ENCODE peak calls at places on chromosomes 12 and 14, in five cellular contexts. A, F, Y, I and R are unnamed samples.

GRCh38 chr14:70096866-70097265 is 91.9 kb downstream of the SLC8A3 start:
- DNase-seq in A (no peak), F (no peak), Y (no peak), I (peak; percentile 13), R (no peak)

GRCh38 chr12:2586159-2587035 is 208.4 kb upstream of the FKBP4 start:
- DNase-seq in A (no peak), F (no peak), Y (no peak), I (no peak), R (no peak)

GRCh38 chr12:103834897-103835390 is 6.1 kb downstream of the NT5DC3 start:
- DNase-seq in A (no peak), F (no peak), Y (no peak), I (no peak), R (no peak)

GRCh38 chr12:16329594-16329993 is 17.9 kb upstream of the MGST1 start:
- DNase-seq in A (peak; percentile 41), F (no peak), Y (no peak), I (no peak), R (no peak)

GRCh38 chr14:74583689-74584434 is 28.2 kb downstream of the LTBP2 start:
- DNase-seq in A (peak; percentile 89), F (no peak), Y (no peak), I (peak; percentile 84), R (no peak)

GRCh38 chr12:123148223-123148622 is 2.7 kb downstream of the PITPNM2 start:
- DNase-seq in A (no peak), F (no peak), Y (no peak), I (no peak), R (no peak)

GRCh38 chr14:70061108-70061507 is 127.6 kb downstream of the SLC8A3 start:
- DNase-seq in A (no peak), F (no peak), Y (no peak), I (no peak), R (no peak)

GRCh38 chr14:33848706-33849454 is 102.0 kb downstream of the EGLN3 start:
- DNase-seq in A (peak; percentile 30), F (no peak), Y (peak; percentile 82), I (peak; percentile 51), R (no peak)

GRCh38 chr14:61678966-61679365 is 16.3 kb upstream of the HIF1A start:
- DNase-seq in A (peak; percentile 84), F (no peak), Y (no peak), I (no peak), R (no peak)

GRCh38 chr14:30354439-30354838 is 204.5 kb upstream of the G2E3 start:
- DNase-seq in A (no peak), F (no peak), Y (no peak), I (no peak), R (no peak)

GRCh38 chr14:79543966-79544365 is 667.3 kb downstream of the DIO2 start:
- DNase-seq in A (peak; percentile 27), F (no peak), Y (peak; percentile 15), I (peak; percentile 2), R (no peak)

GRCh38 chr14:106286697-106287290 is 760.4 kb downstream of the TMEM121 start:
- DNase-seq in A (no peak), F (no peak), Y (peak; percentile 66), I (no peak), R (no peak)

GRCh38 chr12:4197922-4198763 is 75.4 kb upstream of the CCND2 start:
- DNase-seq in A (no peak), F (no peak), Y (no peak), I (no peak), R (no peak)

DNA sequence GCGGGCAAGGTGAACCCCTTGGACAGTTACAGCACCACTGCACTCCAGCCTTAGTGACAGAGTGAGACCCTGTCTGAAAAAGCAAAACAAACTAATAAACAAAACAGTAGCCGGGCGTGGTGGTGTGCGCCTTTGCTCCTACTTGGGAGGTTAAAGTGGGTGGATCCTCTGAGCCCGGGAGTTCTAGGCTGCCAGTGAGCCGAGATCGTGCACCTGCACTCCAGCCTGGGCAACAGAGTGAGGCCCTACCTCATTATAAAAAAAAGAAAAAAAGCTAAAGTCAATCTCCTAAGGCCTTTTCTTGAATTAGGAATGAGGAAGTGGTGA is 24.7 kb upstream of the SPTLC2 start:
- DNase-seq in A (no peak), F (no peak), Y (peak; percentile 32), I (no peak), R (no peak)
- H3K27ac ChIP-seq in A (no peak overlapping the region), F (peak overlapping the region; percentile 71), Y (peak overlapping the region; percentile 79), I (no peak overlapping the region), R (peak overlapping the region; percentile 70)

DNA sequence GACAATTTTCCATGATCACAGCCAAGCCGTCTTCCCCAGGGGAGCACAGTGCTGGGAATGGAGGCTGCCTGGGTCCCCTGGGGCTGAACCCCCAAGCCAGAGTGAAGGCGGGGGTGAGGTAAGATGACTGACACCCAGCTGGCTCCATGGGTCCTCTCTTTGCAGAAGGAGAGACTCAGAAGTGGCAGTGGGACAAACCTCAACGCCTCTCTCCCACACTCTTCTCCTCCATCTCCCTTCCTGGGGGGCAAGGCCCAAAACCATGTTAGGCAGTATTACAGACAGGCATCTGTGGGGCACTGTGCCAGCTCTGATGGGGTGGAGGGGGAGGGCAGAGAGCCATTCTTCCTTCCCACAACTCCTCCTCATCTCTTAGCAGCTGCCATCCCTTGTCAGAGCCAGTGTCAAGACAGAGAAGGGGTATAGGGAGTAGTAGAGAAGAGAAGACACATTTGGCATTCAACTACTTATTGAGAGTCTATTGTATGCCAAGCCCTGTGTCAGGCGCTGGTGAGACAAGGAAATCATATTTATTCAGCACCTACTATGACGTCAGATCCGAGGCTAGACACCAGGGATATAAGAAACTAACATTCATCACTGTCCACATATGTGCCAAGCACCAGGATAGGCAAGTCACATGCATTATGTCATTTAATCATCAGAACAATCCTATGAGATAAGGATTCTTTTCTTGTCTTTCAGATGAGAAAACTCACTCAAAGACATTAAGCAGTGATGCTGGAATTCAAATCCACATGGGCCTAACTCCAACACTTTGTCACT is 3.5 kb downstream of the ITGA7 start:
- DNase-seq in A (peak; percentile 54), F (no peak), Y (no peak), I (no peak), R (no peak)
- H3K4me3 ChIP-seq in A (no peak overlapping the region), F (no peak overlapping the region), Y (no peak overlapping the region), I (no peak overlapping the region), R (no peak overlapping the region)

GRCh38 chr12:46855760-46856159 is 30.0 kb upstream of the SLC38A4 start:
- DNase-seq in A (no peak), F (no peak), Y (no peak), I (no peak), R (no peak)
- H3K9me3 ChIP-seq in A (peaks cover 2% of the 10 kb centered on the region), F (no peaks in the 10 kb centered on the region), Y (no peaks in the 10 kb centered on the region), I (peaks cover 13% of the 10 kb centered on the region), R (no peaks in the 10 kb centered on the region)

GRCh38 chr14:85527458-85527857 is 2.5 kb upstream of the FLRT2 start:
- DNase-seq in A (no peak), F (no peak), Y (no peak), I (no peak), R (no peak)

GRCh38 chr14:85527006-85527405 is 2.9 kb upstream of the FLRT2 start:
- DNase-seq in A (peak; percentile 60), F (no peak), Y (no peak), I (no peak), R (no peak)

GRCh38 chr14:85529803-85530574 is at the start of gene FLRT2:
- DNase-seq in A (no peak), F (peak; percentile 82), Y (peak; percentile 81), I (peak; percentile 33), R (no peak)

GRCh38 chr14:85528882-85529585 is 910 bp upstream of the FLRT2 start:
- DNase-seq in A (peak; percentile 77), F (no peak), Y (peak; percentile 36), I (no peak), R (no peak)

GRCh38 chr14:85528080-85528881 is 1.7 kb upstream of the FLRT2 start:
- DNase-seq in A (peak; percentile 85), F (peak; percentile 49), Y (peak; percentile 74), I (peak; percentile 56), R (no peak)
- H3K27ac ChIP-seq in A (peak overlapping the region; percentile 74), F (peak overlapping the region; percentile 73), Y (peak overlapping the region; percentile 92), I (peak overlapping the region; percentile 86), R (no peak overlapping the region)

GRCh38 chr12:91179315-91179714 is 3.3 kb downstream of the DCN start:
- DNase-seq in A (no peak), F (peak; percentile 57), Y (no peak), I (no peak), R (no peak)
- H3K4me3 ChIP-seq in A (no peak overlapping the region), F (peak overlapping the region; percentile 27), Y (peak overlapping the region; percentile 36), I (no peak overlapping the region), R (no peak overlapping the region)

DNA sequence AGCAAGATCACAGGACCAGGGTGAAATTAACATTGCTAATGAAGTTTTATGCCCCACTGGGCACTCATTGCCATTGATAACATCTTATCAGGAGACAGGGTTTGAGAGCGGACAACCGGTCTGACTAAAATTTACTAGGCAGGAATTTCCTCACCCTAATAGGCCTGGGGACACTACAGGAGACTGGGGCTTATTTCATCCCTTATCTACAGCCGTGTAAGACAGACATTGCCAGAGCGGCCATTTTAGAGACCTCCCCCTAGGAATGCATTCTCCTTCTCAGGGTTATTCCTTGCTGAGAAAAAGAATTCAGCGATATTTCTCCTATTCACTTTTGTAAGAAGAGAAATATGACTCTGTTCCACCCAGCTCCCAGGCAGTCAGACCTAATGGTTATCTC is 8.3 kb downstream of the OR4K17 start:
- DNase-seq in A (no peak), F (no peak), Y (no peak), I (no peak), R (no peak)
- H3K9me3 ChIP-seq in A (no peaks in the 10 kb centered on the region), F (no peaks in the 10 kb centered on the region), Y (no peaks in the 10 kb centered on the region), I (no peaks in the 10 kb centered on the region), R (no peaks in the 10 kb centered on the region)

GRCh38 chr12:28882444-28882843 is 266.6 kb upstream of the FAR2 start:
- DNase-seq in A (peak; percentile 85), F (no peak), Y (no peak), I (no peak), R (no peak)

GRCh38 chr12:28885275-28885674 is 263.8 kb upstream of the FAR2 start:
- DNase-seq in A (no peak), F (no peak), Y (no peak), I (no peak), R (no peak)

GRCh38 chr12:28887591-28887990 is 261.5 kb upstream of the FAR2 start:
- DNase-seq in A (no peak), F (no peak), Y (no peak), I (no peak), R (no peak)

GRCh38 chr12:28884861-28885260 is 264.2 kb upstream of the FAR2 start:
- DNase-seq in A (peak; percentile 61), F (no peak), Y (no peak), I (no peak), R (no peak)

DNA sequence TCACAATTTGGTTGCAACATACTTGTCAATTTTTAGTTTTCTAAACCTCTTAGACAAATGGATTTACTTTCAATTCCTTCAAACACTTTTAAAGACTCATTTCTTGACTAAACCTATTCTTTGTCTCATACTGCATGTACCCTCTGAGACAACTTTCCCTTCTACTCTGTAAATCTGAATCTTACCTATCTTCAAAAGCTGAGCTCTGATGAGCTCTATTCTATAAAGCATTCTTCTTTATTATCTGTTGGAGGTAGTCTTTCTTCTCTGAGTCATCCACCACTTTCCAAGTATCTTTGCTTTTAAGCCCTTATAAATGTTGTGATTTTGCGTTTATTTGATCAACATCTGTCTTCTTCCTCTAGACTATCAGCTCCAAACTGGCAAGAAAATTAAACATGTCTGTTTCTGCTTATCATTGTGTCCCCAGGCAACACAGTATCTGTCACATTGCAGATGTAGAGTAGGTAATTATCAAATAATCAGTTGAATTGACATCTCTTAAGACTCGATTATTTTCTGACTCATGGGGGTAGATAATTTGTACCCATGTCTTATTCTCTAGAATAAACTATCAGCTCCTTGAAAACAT is 265.6 kb upstream of the FAR2 start:
- DNase-seq in A (no peak), F (no peak), Y (no peak), I (no peak), R (no peak)
- H3K27ac ChIP-seq in A (no peak overlapping the region), F (no peak overlapping the region), Y (no peak overlapping the region), I (no peak overlapping the region), R (no peak overlapping the region)